ENCODE peak calls at places on chromosomes 6 and 20, in seven cellular contexts. B is GM12878, H is heart left ventricle, S is A549, J is tibial nerve, F is HepG2, U is IMR-90. X is an unnamed sample.

GRCh38 chr6:36089048-36089447 is 41.3 kb upstream of the MAPK13 start:
- DNase-seq in H (no peak), J (no peak), B (no peak), U (no peak), S (no peak), F (no peak), X (no peak)

GRCh38 chr6:47521966-47522365 is 44.4 kb downstream of the CD2AP start:
- DNase-seq in B (no peak), S (no peak), F (no peak), H (no peak), U (no peak), J (no peak), X (no peak)

GRCh38 chr6:43247115-43247999 is 4.1 kb downstream of the TTBK1 start:
- DNase-seq in S (peak; percentile 89), U (peak; percentile 13), F (peak; percentile 58), H (peak; percentile 88), B (no peak), J (peak; percentile 41), X (peak; percentile 48)

GRCh38 chr6:33279971-33280511 is 3.1 kb downstream of the B3GALT4 start:
- DNase-seq in U (peak; percentile 64), S (peak; percentile 85), H (no peak), B (no peak), J (no peak), F (peak; percentile 93), X (no peak)

GRCh38 chr6:52516269-52516668 is 60.6 kb downstream of the TRAM2 start:
- DNase-seq in H (no peak), S (no peak), J (no peak), U (no peak), B (no peak), F (no peak), X (no peak)

GRCh38 chr6:134802426-134803058 is 147.4 kb downstream of the ALDH8A1 start:
- DNase-seq in B (no peak), J (no peak), U (peak; percentile 59), H (no peak), F (peak; percentile 21), S (no peak), X (peak; percentile 7)

GRCh38 chr20:1255675-1256074 is 10.4 kb upstream of the SNPH start:
- DNase-seq in F (no peak), U (no peak), S (no peak), H (no peak), B (no peak), J (no peak), X (no peak)

GRCh38 chr20:19115581-19115980 is 96.9 kb upstream of the SLC24A3 start:
- DNase-seq in F (no peak), H (no peak), B (no peak), S (no peak), U (no peak), J (no peak), X (no peak)

GRCh38 chr6:11812439-11812838 is 33.8 kb upstream of the ADTRP start:
- DNase-seq in U (no peak), J (no peak), B (no peak), F (no peak), H (no peak), S (no peak), X (no peak)

DNA sequence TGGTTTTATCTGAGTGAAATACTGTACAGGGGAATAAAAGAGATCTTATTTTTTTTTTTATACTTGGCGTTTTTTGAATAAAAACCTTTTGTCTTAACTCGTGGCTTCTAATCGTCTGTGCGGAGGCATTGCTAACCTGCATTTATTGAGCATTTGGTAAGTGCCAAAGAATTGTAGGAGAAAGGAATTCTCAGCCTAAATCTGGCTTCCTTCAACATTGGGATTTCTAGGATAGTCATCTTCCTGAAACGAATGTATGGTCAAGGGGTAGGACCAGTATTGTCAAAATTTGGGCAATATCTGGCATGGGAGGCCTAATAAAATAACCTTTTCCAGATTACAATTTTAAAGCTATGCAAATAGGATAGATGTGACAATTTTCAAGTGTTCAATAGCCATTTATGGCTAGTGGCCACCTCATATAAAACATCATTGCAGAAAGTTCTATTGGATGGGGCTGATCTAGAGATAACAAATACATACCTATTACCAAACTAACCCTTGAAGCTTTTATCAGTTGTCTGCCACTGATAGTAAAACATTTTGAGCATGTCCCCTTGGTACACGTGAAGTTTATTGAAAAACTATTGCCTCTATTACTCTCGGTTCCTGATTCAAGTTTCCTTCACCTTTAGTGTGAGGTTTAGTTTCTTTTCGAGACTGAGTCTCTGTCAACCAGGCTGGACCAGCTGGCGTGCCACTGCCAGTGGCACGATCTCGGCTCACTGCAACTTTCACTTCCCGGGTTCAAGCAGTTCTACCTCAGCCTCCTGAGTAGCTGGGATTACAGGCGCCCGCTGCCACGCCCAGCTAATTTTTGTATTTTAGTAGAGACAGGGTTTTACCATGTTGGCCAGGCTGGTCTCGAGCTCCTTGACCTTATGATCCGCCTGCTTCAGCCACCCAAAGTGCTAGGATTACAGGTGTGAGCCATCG is 5.6 kb downstream of the PIM1 start:
- DNase-seq in B (no peak), J (no peak), F (no peak), U (no peak), H (no peak), S (no peak), X (no peak)
- H3K27ac ChIP-seq in B (no peak overlapping the region), J (no peak overlapping the region), F (no peak overlapping the region), U (no peak overlapping the region), H (no peak overlapping the region), S (no peak overlapping the region), X (no peak overlapping the region)

GRCh38 chr20:62477669-62478450 is 2.1 kb upstream of the GATA5 start:
- DNase-seq in J (no peak), F (no peak), U (no peak), H (no peak), S (no peak), B (no peak), X (no peak)

GRCh38 chr20:62481441-62482135 is 5.8 kb upstream of the GATA5 start:
- DNase-seq in B (no peak), J (no peak), S (no peak), H (no peak), F (no peak), U (no peak), X (no peak)

GRCh38 chr20:62480318-62480717 is 4.5 kb upstream of the GATA5 start:
- DNase-seq in U (no peak), J (no peak), S (no peak), H (no peak), F (no peak), B (no peak), X (no peak)

GRCh38 chr20:62476074-62476838 is 461 bp upstream of the GATA5 start:
- DNase-seq in B (no peak), H (peak; percentile 66), F (no peak), J (no peak), U (no peak), S (no peak), X (no peak)

DNA sequence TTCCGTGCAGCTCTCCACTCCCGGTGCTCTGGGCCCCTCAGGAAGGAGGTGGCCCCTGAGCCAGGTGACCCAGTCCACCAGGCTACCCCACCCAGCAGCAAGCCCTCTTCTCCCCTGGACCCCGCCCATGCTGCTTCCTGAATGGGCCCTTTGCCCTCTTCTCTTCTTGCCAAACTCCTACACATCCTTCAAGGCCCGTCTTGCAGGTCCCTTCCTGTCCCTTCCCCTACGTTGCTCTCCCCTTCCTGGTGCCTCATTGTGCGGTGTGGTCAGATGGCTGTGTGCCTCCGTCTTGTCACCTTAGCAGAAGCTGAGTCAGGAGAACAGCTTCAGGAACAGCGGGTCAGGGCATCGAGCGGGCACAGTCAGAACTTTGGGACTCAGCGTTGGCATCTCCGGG is 3.4 kb upstream of the GATA5 start:
- DNase-seq in F (no peak), U (no peak), B (no peak), H (no peak), S (no peak), J (no peak), X (no peak)
- TF ChIP-seq POLR2A in F (no peak), U (no peak), B (no peak), H (no peak), S (no peak), J (no peak), X (no peak)

DNA sequence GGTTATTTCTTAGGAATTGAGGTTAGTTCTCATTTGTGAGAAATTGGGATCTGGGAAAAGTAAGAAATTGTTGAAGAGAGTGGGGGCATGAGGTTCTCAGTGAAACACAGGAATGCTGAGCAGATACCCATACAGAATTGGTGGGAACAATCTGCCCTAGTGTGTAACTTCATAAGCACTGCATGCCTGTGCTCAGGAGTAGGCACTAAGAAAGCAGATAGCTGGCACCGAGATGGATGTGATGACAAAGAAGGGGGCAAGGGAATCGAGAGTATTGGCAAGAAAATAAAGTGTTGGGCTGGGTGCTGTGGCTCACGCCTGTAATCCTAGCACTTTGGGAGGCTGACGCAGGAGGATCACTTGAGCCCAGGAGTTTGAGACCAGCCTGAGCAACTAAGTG is 4.0 kb downstream of the SLC17A5 start:
- DNase-seq in F (no peak), H (no peak), B (no peak), U (no peak), S (no peak), J (no peak), X (no peak)
- H3K27ac ChIP-seq in F (no peak overlapping the region), H (no peak overlapping the region), B (no peak overlapping the region), U (no peak overlapping the region), S (no peak overlapping the region), J (no peak overlapping the region), X (no peak overlapping the region)

GRCh38 chr20:47318027-47318595 is 38.4 kb downstream of the ZMYND8 start:
- DNase-seq in H (peak; percentile 32), S (no peak), F (peak; percentile 94), U (peak; percentile 65), J (no peak), B (no peak), X (no peak)

GRCh38 chr20:47319517-47320252 is 36.8 kb downstream of the ZMYND8 start:
- DNase-seq in B (no peak), U (peak; percentile 74), H (peak; percentile 35), F (no peak), S (no peak), J (no peak), X (peak; percentile 95)

GRCh38 chr20:47316776-47317126 is 39.7 kb downstream of the ZMYND8 start:
- DNase-seq in B (no peak), H (no peak), S (no peak), J (no peak), F (no peak), U (no peak), X (no peak)

GRCh38 chr20:47317127-47317895 is 39.2 kb downstream of the ZMYND8 start:
- DNase-seq in S (peak; percentile 71), H (peak; percentile 80), J (peak; percentile 72), U (peak; percentile 98), F (peak; percentile 56), B (no peak), X (peak; percentile 86)

DNA sequence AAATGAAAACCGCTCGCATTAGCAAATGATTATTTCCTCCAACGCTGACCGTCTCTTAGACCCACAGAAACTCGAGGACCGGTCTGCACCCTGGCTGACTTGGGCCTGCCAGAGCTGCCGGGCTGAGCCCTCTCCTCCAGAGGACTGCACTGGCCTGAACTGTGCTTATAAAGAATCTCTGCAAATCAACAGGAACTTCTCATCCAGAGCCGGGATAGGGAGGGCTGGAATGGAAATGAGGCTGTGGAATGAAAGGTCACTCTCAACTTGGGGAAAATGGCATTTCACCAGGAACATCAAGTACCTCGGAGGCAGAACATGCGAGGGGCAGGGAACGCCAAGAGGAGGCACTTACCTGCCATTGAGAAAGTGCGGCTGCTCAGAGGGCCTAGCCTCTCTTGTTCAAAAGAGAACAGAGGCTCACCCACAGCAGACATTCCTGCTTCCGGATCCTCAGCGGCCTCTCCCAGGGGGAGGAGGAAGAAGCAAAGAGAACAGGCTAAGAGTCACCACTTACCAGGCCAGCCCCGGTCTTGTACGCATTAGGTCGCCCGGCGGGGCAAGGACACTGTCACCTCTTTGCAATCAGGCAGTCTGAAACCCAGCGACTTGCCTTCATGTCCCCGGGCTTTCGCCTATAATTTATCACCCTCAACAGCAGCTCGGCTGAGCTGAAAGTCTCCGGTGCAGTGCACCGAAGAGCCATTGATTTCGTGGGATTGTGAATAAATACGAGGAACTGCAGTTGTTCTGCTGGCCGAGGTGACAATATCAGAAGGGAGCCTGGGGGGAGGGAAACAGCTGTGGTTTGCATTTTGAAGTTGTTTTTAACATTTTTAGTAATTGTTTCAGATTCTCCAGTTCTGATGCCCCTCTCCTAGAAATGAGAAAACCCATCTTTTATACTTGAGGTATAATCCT is 37.6 kb downstream of the ZMYND8 start:
- DNase-seq in F (peak; percentile 62), J (peak; percentile 78), B (no peak), H (peak; percentile 83), S (peak; percentile 49), U (peak; percentile 69), X (peak; percentile 77)
- TF ChIP-seq POLR2A in F (peak; percentile 28), J (peak; percentile 84), B (no peak), H (peak; percentile 79), S (no peak), U (peak; percentile 6), X (peak; percentile 17)